ENCODE peak calls at places on chromosomes 16 and 17, in four cellular contexts. N is prostate gland, H is GM12891, L is ovary. X is an unnamed sample.
A peak's percentile ranks its signal among the peaks of the same experiment; 100 is the strongest.

GRCh38 chr16:88064889-88065746 is 113.9 kb downstream of the BANP start:
- DNase-seq in N (no peak), H (no peak), L (no peak), X (no peak)

GRCh38 chr17:19365833-19366636 is 3.5 kb upstream of the B9D1 start:
- DNase-seq in N (no peak), L (no peak), H (no peak), X (no peak)

GRCh38 chr17:60155815-60156214 is 6.0 kb downstream of the CA4 start:
- DNase-seq in N (no peak), L (no peak), H (no peak), X (no peak)

GRCh38 chr17:63995626-63996025 is 2.5 kb upstream of the PRR29 start:
- DNase-seq in L (no peak), N (no peak), H (no peak), X (no peak)

GRCh38 chr17:36717088-36717487 is 115.7 kb downstream of the MRM1 start:
- DNase-seq in N (no peak), H (no peak), L (no peak), X (no peak)

GRCh38 chr16:4520913-4521312 is 17.7 kb downstream of the CDIP1 start:
- DNase-seq in L (no peak), N (no peak), H (no peak), X (no peak)

GRCh38 chr16:17776888-17777287 is 306.1 kb upstream of the XYLT1 start:
- DNase-seq in L (no peak), H (no peak), N (no peak), X (no peak)

GRCh38 chr16:50371936-50372595 is 3.3 kb upstream of the BRD7 start:
- DNase-seq in L (peak; percentile 35), N (no peak), H (no peak), X (no peak)

GRCh38 chr17:71363661-71364060 is 757.2 kb upstream of the SOX9 start:
- DNase-seq in N (no peak), H (no peak), L (no peak), X (no peak)

GRCh38 chr17:30921544-30922196 is at the start of gene ADAP2:
- DNase-seq in H (peak; percentile 51), L (no peak), N (peak; percentile 43), X (peak; percentile 11)

GRCh38 chr17:26782153-26782552 is 511.8 kb upstream of the WSB1 start:
- DNase-seq in L (no peak), H (no peak), N (no peak), X (no peak)

GRCh38 chr17:36463916-36464764 is 22.3 kb upstream of the ZNHIT3 start:
- DNase-seq in N (peak; percentile 32), L (peak; percentile 30), H (peak; percentile 85), X (peak; percentile 89)

GRCh38 chr16:89860747-89861304 is 12.6 kb upstream of the TCF25 start:
- DNase-seq in H (peak; percentile 96), N (peak; percentile 46), L (peak; percentile 80), X (peak; percentile 80)

GRCh38 chr16:57537596-57538234 is 1.3 kb upstream of the CCDC102A start:
- DNase-seq in N (no peak), L (no peak), H (no peak), X (no peak)

GRCh38 chr17:39548494-39548893 is 59.2 kb downstream of the NEUROD2 start:
- DNase-seq in N (no peak), L (no peak), H (no peak), X (no peak)

GRCh38 chr17:5661486-5662125 is 77.3 kb upstream of the NLRP1 start:
- DNase-seq in H (no peak), N (no peak), L (no peak), X (no peak)

GRCh38 chr17:6187836-6188235 is 117.7 kb downstream of the WSCD1 start:
- DNase-seq in N (no peak), L (no peak), H (no peak), X (no peak)

GRCh38 chr16:82229800-82230619 is 60.0 kb upstream of the MPHOSPH6 start:
- DNase-seq in H (no peak), N (peak; percentile 72), L (peak; percentile 18), X (peak; percentile 72)

GRCh38 chr17:78933025-78933958 is 8.1 kb upstream of the TIMP2 start:
- DNase-seq in H (peak; percentile 71), N (no peak), L (peak; percentile 49), X (no peak)

GRCh38 chr17:73609688-73610210 is 34.5 kb downstream of the SDK2 start:
- DNase-seq in H (no peak), L (no peak), N (no peak), X (no peak)

GRCh38 chr16:84546669-84547538 is 42.4 kb upstream of the MEAK7 start:
- DNase-seq in N (no peak), H (no peak), L (no peak), X (no peak)

GRCh38 chr17:42001729-42002128 is 15.5 kb downstream of the DNAJC7 start:
- DNase-seq in L (no peak), N (no peak), H (no peak), X (no peak)

GRCh38 chr17:80224098-80224497 is 3.9 kb downstream of the SLC26A11 start:
- DNase-seq in L (no peak), N (no peak), H (no peak), X (no peak)

GRCh38 chr17:82693168-82693867 is 5.2 kb downstream of the RAB40B start:
- DNase-seq in L (no peak), N (no peak), H (no peak), X (no peak)

GRCh38 chr16:85894266-85894665 is 4.7 kb upstream of the IRF8 start:
- DNase-seq in H (no peak), L (no peak), N (no peak), X (no peak)

GRCh38 chr17:51857052-51857593 is 301.4 kb downstream of the CA10 start:
- DNase-seq in L (no peak), H (no peak), N (no peak), X (no peak)

GRCh38 chr16:48978501-48978900 is 303.1 kb downstream of the CBLN1 start:
- DNase-seq in H (no peak), N (no peak), L (no peak), X (no peak)

GRCh38 chr16:68902376-68903345 is 59.3 kb downstream of the TANGO6 start:
- DNase-seq in N (peak; percentile 56), L (no peak), H (peak; percentile 15), X (peak; percentile 40)

GRCh38 chr17:56167491-56167890 is 14.2 kb downstream of the ANKFN1 start:
- DNase-seq in L (no peak), H (no peak), N (no peak), X (no peak)

GRCh38 chr17:45310380-45311324 is 6.2 kb downstream of the MAP3K14 start:
- DNase-seq in N (no peak), L (no peak), H (no peak), X (peak; percentile 23)

GRCh38 chr17:7380321-7380720 is 568 bp upstream of the TNK1 start:
- DNase-seq in H (no peak), N (peak; percentile 85), L (peak; percentile 67), X (no peak)
- TF ChIP-seq POLR2A in H (no peak), N (no peak), L (no peak), X (no peak)

GRCh38 chr17:59110973-59111372 is 4.3 kb upstream of the TRIM37 start:
- DNase-seq in L (no peak), H (no peak), N (no peak), X (no peak)

GRCh38 chr17:59107306-59107670 is 608 bp upstream of the TRIM37 start:
- DNase-seq in L (no peak), H (no peak), N (no peak), X (no peak)

GRCh38 chr17:59108400-59109102 is 1.9 kb upstream of the TRIM37 start:
- DNase-seq in L (no peak), N (no peak), H (no peak), X (peak; percentile 12)

GRCh38 chr17:59105852-59106462 is 723 bp downstream of the TRIM37 start:
- DNase-seq in N (peak; percentile 65), H (peak; percentile 24), L (peak; percentile 74), X (peak; percentile 78)

DNA sequence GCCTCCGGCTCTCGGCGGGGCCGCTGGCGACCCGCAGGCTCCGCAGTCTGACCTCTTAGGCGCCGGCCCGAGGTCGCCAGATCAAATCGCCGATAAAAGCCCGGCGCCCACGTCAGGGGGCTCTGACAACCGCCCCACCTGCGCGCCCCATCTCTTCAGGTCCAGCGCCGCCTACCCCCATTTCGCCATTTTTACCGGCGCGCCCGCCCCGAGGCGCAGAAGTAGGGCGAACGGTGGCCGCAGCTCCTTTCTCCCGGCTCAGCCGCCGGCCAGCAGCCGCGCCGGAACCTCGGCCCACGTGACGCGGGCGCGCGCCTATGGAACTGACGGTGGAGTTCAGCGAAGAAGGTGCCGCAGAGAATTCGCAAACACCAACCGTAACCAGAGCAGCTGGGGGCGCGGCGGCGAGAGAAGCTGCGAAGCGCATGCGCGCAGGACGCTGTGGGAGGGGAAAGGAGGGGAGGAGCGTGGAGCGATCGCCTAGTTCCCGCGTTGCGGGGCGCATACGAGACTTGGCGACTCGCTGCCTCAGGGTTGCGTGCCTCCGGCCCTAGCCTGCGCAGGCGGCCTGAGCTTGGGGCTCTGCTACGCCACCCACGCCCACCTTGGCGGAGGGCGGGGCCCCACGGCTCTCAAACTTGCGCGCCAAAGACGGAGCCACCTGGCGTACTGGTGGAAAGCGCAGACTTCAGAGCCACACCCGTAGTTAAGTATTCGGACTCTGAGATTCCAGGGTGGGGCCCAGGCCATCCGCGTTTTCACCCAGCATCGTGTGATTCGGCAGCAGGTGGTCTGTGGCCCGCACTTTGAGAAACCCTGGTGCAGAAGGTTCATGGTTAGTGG is at the start of gene TRIM37:
- DNase-seq in N (peak; percentile 97), L (peak; percentile 98), H (peak; percentile 93), X (peak; percentile 99)
- TF ChIP-seq POLR2A in N (peak; percentile 77), L (peak; percentile 21), H (peak; percentile 66), X (peak; percentile 83)

GRCh38 chr16:2090481-2090797 is 42.7 kb downstream of the TSC2 start:
- DNase-seq in L (no peak), N (no peak), H (no peak), X (no peak)

GRCh38 chr16:2093793-2094192 is 41.9 kb downstream of the PKD1 start:
- DNase-seq in H (no peak), N (no peak), L (no peak), X (no peak)

GRCh38 chr16:2090819-2091721 is 43.3 kb downstream of the TSC2 start:
- DNase-seq in N (peak; percentile 81), L (peak; percentile 81), H (no peak), X (peak; percentile 78)

GRCh38 chr16:2092866-2093265 is 42.8 kb downstream of the PKD1 start:
- DNase-seq in H (no peak), N (no peak), L (no peak), X (no peak)

GRCh38 chr16:2091722-2092620 is 43.7 kb downstream of the PKD1 start:
- DNase-seq in N (no peak), H (no peak), L (no peak), X (no peak)
- TF ChIP-seq POLR2A in N (no peak), H (no peak), L (no peak), X (no peak)

DNA sequence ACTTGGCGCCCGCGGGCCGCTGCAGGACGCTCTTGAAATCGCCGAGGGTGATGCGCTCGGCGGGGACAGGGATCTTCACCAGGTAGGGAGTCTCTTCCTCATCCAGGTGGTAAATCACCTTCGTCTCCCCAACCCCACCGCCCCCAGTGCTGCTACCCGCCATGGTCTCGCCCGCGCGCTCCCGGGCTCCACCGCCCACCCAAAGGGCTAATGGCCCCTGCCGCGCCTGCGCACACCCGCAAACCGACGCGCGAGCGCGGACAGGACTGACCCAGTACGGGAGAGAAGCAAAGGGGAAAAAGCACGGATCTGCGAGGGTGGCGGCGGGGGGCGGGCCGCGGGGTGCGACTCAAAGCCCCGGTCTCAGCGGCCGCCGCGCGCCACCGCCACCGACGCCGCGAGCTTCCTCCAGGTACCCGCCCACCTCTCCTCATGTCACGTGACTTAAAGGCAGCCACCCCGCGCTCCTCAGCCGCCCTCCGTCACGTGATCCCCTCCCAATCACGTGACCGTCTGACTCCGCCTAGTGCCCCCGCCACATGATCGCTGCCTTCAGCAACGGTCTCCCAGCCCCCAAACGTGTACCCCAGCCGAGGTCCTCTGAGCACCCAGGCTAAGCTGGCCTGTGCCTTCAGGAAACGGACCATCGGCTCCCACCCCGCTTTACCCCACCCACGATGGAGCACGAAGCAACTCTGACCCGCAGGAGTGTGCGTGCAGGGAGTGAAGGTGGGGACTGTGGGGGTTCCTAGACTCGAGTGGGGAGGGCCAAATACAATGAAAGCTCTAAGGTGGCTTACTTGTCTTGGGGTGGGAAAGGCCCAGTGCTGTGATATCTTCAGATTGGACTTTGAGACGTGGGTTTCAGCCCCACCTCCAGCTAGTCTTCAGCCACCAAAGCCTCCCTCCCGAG is at the start of gene DVL2:
- DNase-seq in H (peak; percentile 95), N (peak; percentile 96), L (peak; percentile 96), X (peak; percentile 97)
- TF ChIP-seq POLR2A in H (peak; percentile 92), N (peak; percentile 96), L (peak; percentile 67), X (peak; percentile 92)